ENCODE peak calls at places on chromosome 13, in five cellular contexts. I is body of pancreas; Q is CD8-positive, alpha-beta memory T cell; U is effector memory CD4-positive, alpha-beta T cell; V is upper lobe of right lung. S is an unnamed sample. For H3K27me3 and H3K4me1, the result is how much of the 10 kb centered on the place peaks cover.

GRCh38 chr13:102651392-102651791 is 43.5 kb downstream of the METTL21C start:
- DNase-seq in I (no peak), Q (no peak), U (no peak), V (no peak), S (no peak)

GRCh38 chr13:77378662-77379061 is 51.8 kb upstream of the MYCBP2 start:
- DNase-seq in I (no peak), Q (no peak), U (no peak), V (no peak), S (no peak)

GRCh38 chr13:82634946-82635345 is 1247.3 kb downstream of the SLITRK1 start:
- DNase-seq in I (no peak), Q (no peak), U (no peak), V (no peak), S (no peak)

GRCh38 chr13:86446311-86446710 is 647.1 kb upstream of the SLITRK6 start:
- DNase-seq in I (no peak), Q (peak), U (no peak), V (no peak), S (no peak)

GRCh38 chr13:34371645-34372044 is 553.7 kb downstream of the RFC3 start:
- DNase-seq in I (no peak), Q (no peak), U (no peak), V (no peak), S (no peak)

GRCh38 chr13:94065741-94066140 is 413.7 kb downstream of the DCT start:
- DNase-seq in I (no peak), Q (no peak), U (no peak), V (no peak), S (no peak)

GRCh38 chr13:98340026-98340425 is 163.0 kb upstream of the RNF113B start:
- DNase-seq in I (no peak), Q (no peak), U (no peak), V (no peak), S (no peak)

GRCh38 chr13:112562786-112563383 is 25.1 kb downstream of the TUBGCP3 start:
- DNase-seq in I (no peak), Q (no peak), U (no peak), V (no peak), S (no peak)

GRCh38 chr13:51519839-51520238 is 64.4 kb upstream of the WDFY2 start:
- DNase-seq in I (no peak), Q (no peak), U (no peak), V (no peak), S (no peak)

GRCh38 chr13:111217661-111218060 is 102.6 kb downstream of the ARHGEF7 start:
- DNase-seq in I (peak), Q (no peak), U (no peak), V (peak), S (no peak)

GRCh38 chr13:50213526-50213925 is 198.3 kb downstream of the KCNRG start:
- DNase-seq in I (no peak), Q (no peak), U (no peak), V (no peak), S (no peak)

GRCh38 chr13:97076898-97077297 is 82.6 kb upstream of the OXGR1 start:
- DNase-seq in I (no peak), Q (no peak), U (no peak), V (no peak), S (no peak)

GRCh38 chr13:97982286-97982685 is 28.8 kb downstream of the IPO5 start:
- DNase-seq in I (no peak), Q (no peak), U (no peak), V (no peak), S (no peak)

GRCh38 chr13:109249780-109250528 is 536.4 kb downstream of the IRS2 start:
- DNase-seq in I (no peak), Q (no peak), U (no peak), V (no peak), S (no peak)

GRCh38 chr13:77832339-77833100 is 86.1 kb downstream of the EDNRB start:
- DNase-seq in I (no peak), Q (no peak), U (no peak), V (no peak), S (no peak)

GRCh38 chr13:59472134-59472533 is 691.6 kb downstream of the DIAPH3 start:
- DNase-seq in I (no peak), Q (no peak), U (no peak), V (no peak), S (no peak)

GRCh38 chr13:69912576-69913074 is 195.0 kb upstream of the ATXN8OS start:
- DNase-seq in I (no peak), Q (no peak), U (no peak), V (no peak), S (no peak)

GRCh38 chr13:80399340-80400163 is 58.6 kb upstream of the SPRY2 start:
- DNase-seq in I (peak), Q (peak), U (no peak), V (peak), S (no peak)

GRCh38 chr13:19601749-19602725 is 31.4 kb upstream of the MPHOSPH8 start:
- DNase-seq in I (peak), Q (no peak), U (no peak), V (peak), S (peak)

GRCh38 chr13:30026093-30026492 is 175.7 kb upstream of the UBL3 start:
- DNase-seq in I (no peak), Q (no peak), U (no peak), V (no peak), S (no peak)

GRCh38 chr13:107222619-107223018 is 654.7 kb upstream of the ARGLU1 start:
- DNase-seq in I (no peak), Q (no peak), U (no peak), V (no peak), S (no peak)

GRCh38 chr13:34578471-34578870 is 363.6 kb upstream of the NBEA start:
- DNase-seq in I (no peak), Q (no peak), U (no peak), V (no peak), S (no peak)

GRCh38 chr13:113907637-113908617 is 44.1 kb upstream of the GAS6 start:
- DNase-seq in I (peak), Q (no peak), U (no peak), V (no peak), S (no peak)

DNA sequence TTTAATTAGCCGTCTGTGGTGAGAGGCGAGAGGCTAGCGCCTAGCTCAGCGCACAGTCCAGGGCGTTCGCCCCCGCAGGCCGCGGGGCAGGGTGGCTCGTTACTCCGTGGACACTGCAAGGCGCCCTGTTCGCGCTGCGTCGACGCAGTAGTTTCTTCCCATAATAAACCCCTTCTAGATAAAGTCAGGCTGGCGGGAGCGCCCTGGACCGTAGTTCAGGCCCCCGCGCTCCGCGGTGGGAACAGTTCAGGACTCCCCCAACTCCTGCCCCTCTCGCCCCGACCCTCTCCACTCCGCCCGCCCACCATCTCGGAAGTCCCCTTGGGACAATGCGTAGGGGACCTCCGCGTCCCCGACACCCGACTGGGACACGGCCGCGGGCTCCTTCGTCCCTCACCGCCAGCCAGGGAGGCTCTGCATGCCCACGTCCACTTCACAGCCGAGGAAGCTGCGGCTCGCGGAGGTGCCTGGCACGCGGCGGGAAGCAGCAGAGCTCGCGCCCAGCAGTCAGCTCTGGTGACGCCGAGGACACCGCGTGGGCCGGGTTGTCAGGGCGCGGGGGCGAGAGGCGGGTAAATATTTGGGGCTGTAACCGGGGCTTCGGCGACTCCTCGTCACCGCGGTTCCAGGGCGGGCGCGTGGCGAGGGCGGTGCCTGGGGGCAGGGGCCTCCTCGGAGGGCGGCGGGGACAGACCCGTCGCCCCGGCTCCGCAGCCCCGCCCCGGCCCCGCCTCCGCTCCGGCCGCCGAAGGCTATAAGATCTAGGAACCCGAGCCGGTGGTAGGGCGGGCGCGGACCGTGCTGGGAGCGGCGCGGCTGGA is at the start of gene RGCC:
- DNase-seq in I (peak), Q (peak), U (peak), V (peak), S (peak)
- H3K27me3 ChIP-seq in I (under half), Q (under half), U (under half), V (under half), S (under half)

DNA sequence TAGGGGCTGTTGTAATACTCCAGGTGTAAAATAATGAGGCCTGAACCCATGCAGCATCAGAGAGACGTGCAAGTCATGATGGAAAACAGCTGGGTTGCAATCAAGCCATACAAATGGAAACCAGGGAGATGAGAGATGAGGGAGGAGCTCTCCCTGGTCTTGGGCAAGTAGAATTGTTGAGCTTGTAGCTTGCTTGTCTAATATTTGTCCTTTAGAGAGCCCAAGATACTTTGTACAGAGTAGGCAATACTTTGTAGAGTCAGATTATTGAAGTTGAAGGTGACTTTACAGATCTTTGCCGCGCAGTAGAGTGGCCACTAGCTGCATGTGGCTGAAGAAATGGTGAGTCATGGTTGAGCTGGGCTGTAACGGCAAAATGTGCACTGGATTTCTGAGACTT is 8.3 kb downstream of the ATP8A2 start:
- DNase-seq in I (no peak), Q (no peak), U (no peak), V (no peak), S (no peak)
- H3K4me3 ChIP-seq in I (no peak), Q (no peak), U (no peak), V (no peak), S (no peak)

GRCh38 chr13:67228909-67229308 is 1.2 kb downstream of the PCDH9 start:
- DNase-seq in I (no peak), Q (no peak), U (no peak), V (no peak), S (no peak)
- H3K4me1 ChIP-seq in I (under half), Q (under half), U (under half), V (under half), S (under half)

GRCh38 chr13:28046981-28047380 is 53.4 kb downstream of the FLT3 start:
- DNase-seq in I (no peak), Q (no peak), U (no peak), V (no peak), S (no peak)
- H3K27me3 ChIP-seq in I (under half), Q (under half), U (under half), V (under half), S (under half)

S was measured in naive thymus-derived CD4-positive, alpha-beta T cell.